ENCODE peak calls at places on chromosomes 11 and 22, in nine cellular contexts. One of them, this sample, is unnamed.

GRCh38 chr11:86360775-86361395 is 13.8 kb upstream of the CCDC81 start:
- DNase-seq in HCT116: peak
- DNase-seq in vagina: no peak
- DNase-seq in Peyer's patch: no peak
- DNase-seq in prostate gland: no peak
- DNase-seq in adrenal gland: no peak
- DNase-seq in esophagus squamous epithelium: no peak
- DNase-seq in sigmoid colon: no peak
- DNase-seq in uterus: no peak
- DNase-seq in this sample: no peak

GRCh38 chr11:70072471-70073187 is 5.5 kb upstream of the ANO1 start:
- DNase-seq in HCT116: no peak
- DNase-seq in vagina: no peak
- DNase-seq in Peyer's patch: no peak
- DNase-seq in prostate gland: no peak
- DNase-seq in adrenal gland: no peak
- DNase-seq in esophagus squamous epithelium: no peak
- DNase-seq in sigmoid colon: peak
- DNase-seq in uterus: no peak
- DNase-seq in this sample: no peak

GRCh38 chr11:64891880-64892279 is 13.5 kb upstream of the EHD1 start:
- DNase-seq in HCT116: no peak
- DNase-seq in vagina: no peak
- DNase-seq in Peyer's patch: no peak
- DNase-seq in prostate gland: no peak
- DNase-seq in adrenal gland: no peak
- DNase-seq in esophagus squamous epithelium: no peak
- DNase-seq in sigmoid colon: no peak
- DNase-seq in uterus: no peak
- DNase-seq in this sample: no peak

GRCh38 chr11:17385492-17385891 is 3.0 kb downstream of the KCNJ11 start:
- DNase-seq in HCT116: no peak
- DNase-seq in vagina: no peak
- DNase-seq in Peyer's patch: no peak
- DNase-seq in prostate gland: no peak
- DNase-seq in adrenal gland: no peak
- DNase-seq in esophagus squamous epithelium: no peak
- DNase-seq in sigmoid colon: no peak
- DNase-seq in uterus: no peak
- DNase-seq in this sample: no peak

GRCh38 chr11:115201121-115201792 is 303.0 kb downstream of the CADM1 start:
- DNase-seq in HCT116: no peak
- DNase-seq in vagina: no peak
- DNase-seq in Peyer's patch: no peak
- DNase-seq in prostate gland: no peak
- DNase-seq in adrenal gland: no peak
- DNase-seq in esophagus squamous epithelium: no peak
- DNase-seq in sigmoid colon: no peak
- DNase-seq in uterus: no peak
- DNase-seq in this sample: no peak

GRCh38 chr11:121650520-121651266 is 197.9 kb upstream of the SORL1-AS1 start:
- DNase-seq in HCT116: no peak
- DNase-seq in vagina: no peak
- DNase-seq in Peyer's patch: no peak
- DNase-seq in prostate gland: no peak
- DNase-seq in adrenal gland: no peak
- DNase-seq in esophagus squamous epithelium: no peak
- DNase-seq in sigmoid colon: no peak
- DNase-seq in uterus: no peak
- DNase-seq in this sample: no peak

GRCh38 chr11:27390959-27391326 is 27.9 kb upstream of the CCDC34 start:
- DNase-seq in HCT116: no peak
- DNase-seq in vagina: no peak
- DNase-seq in Peyer's patch: no peak
- DNase-seq in prostate gland: no peak
- DNase-seq in adrenal gland: no peak
- DNase-seq in esophagus squamous epithelium: no peak
- DNase-seq in sigmoid colon: no peak
- DNase-seq in uterus: no peak
- DNase-seq in this sample: no peak

GRCh38 chr11:107598225-107599139 is 7.5 kb downstream of the ELMOD1 start:
- DNase-seq in HCT116: peak
- DNase-seq in vagina: no peak
- DNase-seq in Peyer's patch: no peak
- DNase-seq in prostate gland: no peak
- DNase-seq in adrenal gland: peak
- DNase-seq in esophagus squamous epithelium: no peak
- DNase-seq in sigmoid colon: no peak
- DNase-seq in uterus: no peak
- DNase-seq in this sample: no peak

GRCh38 chr11:76369406-76369805 is 11.5 kb downstream of the THAP12 start:
- DNase-seq in HCT116: no peak
- DNase-seq in vagina: no peak
- DNase-seq in Peyer's patch: no peak
- DNase-seq in prostate gland: no peak
- DNase-seq in adrenal gland: no peak
- DNase-seq in esophagus squamous epithelium: no peak
- DNase-seq in sigmoid colon: no peak
- DNase-seq in uterus: no peak
- DNase-seq in this sample: peak

GRCh38 chr22:43295660-43296059 is 47.5 kb downstream of the SCUBE1 start:
- DNase-seq in HCT116: no peak
- DNase-seq in vagina: no peak
- DNase-seq in Peyer's patch: no peak
- DNase-seq in prostate gland: no peak
- DNase-seq in adrenal gland: no peak
- DNase-seq in esophagus squamous epithelium: no peak
- DNase-seq in sigmoid colon: no peak
- DNase-seq in uterus: no peak
- DNase-seq in this sample: no peak

GRCh38 chr22:44396021-44396726 is 83.4 kb upstream of the SHISAL1 start:
- DNase-seq in HCT116: no peak
- DNase-seq in vagina: peak
- DNase-seq in Peyer's patch: peak
- DNase-seq in prostate gland: no peak
- DNase-seq in adrenal gland: no peak
- DNase-seq in esophagus squamous epithelium: no peak
- DNase-seq in sigmoid colon: no peak
- DNase-seq in uterus: peak
- DNase-seq in this sample: no peak

DNA sequence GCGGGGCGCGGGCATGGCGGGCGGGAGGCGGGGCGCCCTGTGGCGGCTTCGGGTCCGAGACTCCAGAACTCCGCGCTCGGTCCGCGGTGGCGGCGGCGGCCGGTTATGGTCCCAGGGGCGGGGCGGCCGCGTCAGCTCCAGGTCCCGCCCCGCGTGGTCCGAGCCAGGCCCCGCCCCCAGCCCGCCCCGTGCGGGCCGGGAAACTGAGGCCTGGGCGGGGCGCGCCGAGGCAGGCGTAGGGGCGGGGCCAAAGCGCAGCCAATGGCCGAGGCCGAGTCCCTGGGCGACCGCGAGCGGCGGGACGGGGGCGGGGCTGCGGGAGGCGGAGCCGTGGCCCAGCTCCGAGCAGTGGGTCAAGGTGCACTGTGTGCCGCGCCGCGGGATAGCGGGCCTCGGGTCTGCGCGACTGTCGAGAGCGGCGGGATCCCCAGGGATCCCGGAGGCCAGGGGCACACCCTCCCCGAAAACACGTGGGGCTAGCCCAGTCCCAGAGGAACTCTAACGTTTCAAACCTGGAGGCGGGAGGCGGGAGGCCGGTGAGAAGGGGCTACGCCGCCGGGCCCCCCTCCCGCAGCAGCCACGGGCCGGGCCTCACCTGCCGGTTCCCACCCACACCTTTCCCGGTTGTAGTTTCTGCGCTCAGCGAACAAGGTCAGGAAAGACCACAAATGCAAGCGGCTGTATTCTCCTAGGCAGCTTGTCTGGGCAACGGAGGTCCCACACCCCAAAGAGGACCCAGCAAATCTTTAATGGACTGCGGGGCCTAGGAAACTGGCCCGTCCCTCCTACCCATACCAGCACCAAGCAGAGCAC is at the start of gene SLC25A1:
- DNase-seq in HCT116: peak
- DNase-seq in vagina: no peak
- DNase-seq in Peyer's patch: peak
- DNase-seq in prostate gland: peak
- DNase-seq in adrenal gland: peak
- DNase-seq in esophagus squamous epithelium: no peak
- DNase-seq in sigmoid colon: peak
- DNase-seq in uterus: peak
- DNase-seq in this sample: peak
- TF ChIP-seq POLR2A in HCT116: peak
- TF ChIP-seq POLR2A in vagina: peak
- TF ChIP-seq POLR2A in Peyer's patch: peak
- TF ChIP-seq POLR2A in prostate gland: peak
- TF ChIP-seq POLR2A in adrenal gland: no peak
- TF ChIP-seq POLR2A in esophagus squamous epithelium: no peak
- TF ChIP-seq POLR2A in sigmoid colon: peak
- TF ChIP-seq POLR2A in uterus: peak
- TF ChIP-seq POLR2A in this sample: peak

DNA sequence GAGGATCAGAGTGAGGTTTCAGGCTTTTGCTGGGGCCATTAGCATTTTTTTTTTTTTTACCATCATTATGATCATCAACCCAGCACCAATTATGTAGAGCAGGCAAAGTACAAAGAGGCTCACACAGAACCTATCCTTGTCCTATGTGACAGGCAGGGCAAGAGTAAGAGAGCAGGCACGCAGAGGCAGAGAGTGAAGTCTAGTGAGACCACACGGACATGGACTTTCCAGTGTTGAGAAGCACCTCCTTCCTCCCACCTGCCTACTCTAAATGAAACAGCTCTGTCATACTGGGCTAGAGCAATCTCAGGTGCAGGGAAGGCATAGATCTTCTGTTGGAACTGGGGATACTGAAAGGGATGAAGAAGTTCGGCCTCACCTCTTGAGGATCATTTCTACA is 308.7 kb downstream of the ST3GAL4 start:
- DNase-seq in HCT116: no peak
- DNase-seq in vagina: no peak
- DNase-seq in Peyer's patch: no peak
- DNase-seq in prostate gland: no peak
- DNase-seq in adrenal gland: no peak
- DNase-seq in esophagus squamous epithelium: no peak
- DNase-seq in sigmoid colon: no peak
- DNase-seq in uterus: no peak
- DNase-seq in this sample: no peak
- TF ChIP-seq POLR2A in HCT116: no peak
- TF ChIP-seq POLR2A in vagina: no peak
- TF ChIP-seq POLR2A in Peyer's patch: no peak
- TF ChIP-seq POLR2A in prostate gland: no peak
- TF ChIP-seq POLR2A in adrenal gland: no peak
- TF ChIP-seq POLR2A in esophagus squamous epithelium: no peak
- TF ChIP-seq POLR2A in sigmoid colon: no peak
- TF ChIP-seq POLR2A in uterus: no peak
- TF ChIP-seq POLR2A in this sample: no peak

DNA sequence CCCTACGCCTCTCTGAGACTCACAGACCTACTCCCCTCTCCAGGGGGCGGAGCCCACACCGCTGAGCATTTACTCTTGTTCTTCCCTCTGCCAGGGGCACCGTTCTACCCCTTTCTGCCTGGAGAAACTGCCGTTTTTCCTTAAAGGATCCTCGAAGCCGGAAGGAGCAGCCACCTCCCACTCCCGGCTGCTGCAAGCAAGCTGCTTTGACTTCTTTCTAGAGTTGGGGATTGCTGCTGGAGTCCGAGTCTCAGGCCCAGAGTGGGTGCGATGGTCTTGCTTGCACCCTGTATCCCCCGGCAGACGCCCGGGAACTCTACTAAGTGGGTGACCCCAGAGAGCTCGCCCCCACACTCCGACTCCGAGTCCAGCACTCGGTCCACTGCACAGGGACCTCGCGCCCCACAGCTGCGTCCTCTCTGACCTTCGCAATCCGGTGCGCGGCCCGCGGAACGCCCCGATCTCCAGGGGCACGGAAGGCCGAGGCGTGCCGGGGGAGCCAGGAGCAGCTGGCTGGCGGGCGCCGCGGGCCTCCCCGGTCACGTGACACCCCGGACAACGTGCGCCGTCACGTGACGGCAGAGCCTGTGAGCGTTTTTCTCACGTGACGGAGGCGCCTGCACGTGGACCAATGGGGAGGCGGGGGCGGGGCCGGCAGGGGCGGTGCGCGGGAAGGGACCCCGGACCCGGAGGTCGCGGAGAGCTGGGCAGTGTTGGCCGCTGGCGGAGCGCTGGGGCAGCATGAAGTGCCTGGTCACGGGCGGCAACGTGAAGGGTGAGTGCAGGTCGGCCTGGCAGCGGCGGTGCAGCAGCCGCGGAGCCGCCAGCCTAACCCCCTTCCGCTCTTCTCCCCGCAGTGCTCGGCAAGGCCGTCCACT is at the start of gene RAD9A:
- DNase-seq in HCT116: peak
- DNase-seq in vagina: peak
- DNase-seq in Peyer's patch: peak
- DNase-seq in prostate gland: peak
- DNase-seq in adrenal gland: peak
- DNase-seq in esophagus squamous epithelium: peak
- DNase-seq in sigmoid colon: peak
- DNase-seq in uterus: peak
- DNase-seq in this sample: peak
- TF ChIP-seq POLR2A in HCT116: no peak
- TF ChIP-seq POLR2A in vagina: peak
- TF ChIP-seq POLR2A in Peyer's patch: peak
- TF ChIP-seq POLR2A in prostate gland: peak
- TF ChIP-seq POLR2A in adrenal gland: peak
- TF ChIP-seq POLR2A in esophagus squamous epithelium: no peak
- TF ChIP-seq POLR2A in sigmoid colon: peak
- TF ChIP-seq POLR2A in uterus: no peak
- TF ChIP-seq POLR2A in this sample: peak

GRCh38 chr11:44565746-44566558 is 489 bp downstream of the CD82 start:
- DNase-seq in HCT116: no peak
- DNase-seq in vagina: no peak
- DNase-seq in Peyer's patch: no peak
- DNase-seq in prostate gland: no peak
- DNase-seq in adrenal gland: no peak
- DNase-seq in esophagus squamous epithelium: no peak
- DNase-seq in sigmoid colon: peak
- DNase-seq in uterus: no peak
- DNase-seq in this sample: peak

GRCh38 chr11:44564198-44564597 is 1.3 kb upstream of the CD82 start:
- DNase-seq in HCT116: no peak
- DNase-seq in vagina: no peak
- DNase-seq in Peyer's patch: no peak
- DNase-seq in prostate gland: peak
- DNase-seq in adrenal gland: peak
- DNase-seq in esophagus squamous epithelium: no peak
- DNase-seq in sigmoid colon: no peak
- DNase-seq in uterus: peak
- DNase-seq in this sample: peak

GRCh38 chr11:44566559-44566949 is 1.1 kb downstream of the CD82 start:
- DNase-seq in HCT116: no peak
- DNase-seq in vagina: no peak
- DNase-seq in Peyer's patch: no peak
- DNase-seq in prostate gland: no peak
- DNase-seq in adrenal gland: no peak
- DNase-seq in esophagus squamous epithelium: no peak
- DNase-seq in sigmoid colon: no peak
- DNase-seq in uterus: no peak
- DNase-seq in this sample: no peak

GRCh38 chr11:44564653-44565007 is 833 bp upstream of the CD82 start:
- DNase-seq in HCT116: no peak
- DNase-seq in vagina: peak
- DNase-seq in Peyer's patch: no peak
- DNase-seq in prostate gland: peak
- DNase-seq in adrenal gland: peak
- DNase-seq in esophagus squamous epithelium: peak
- DNase-seq in sigmoid colon: peak
- DNase-seq in uterus: no peak
- DNase-seq in this sample: peak

GRCh38 chr11:44565008-44565745 is at the start of gene CD82:
- DNase-seq in HCT116: peak
- DNase-seq in vagina: peak
- DNase-seq in Peyer's patch: peak
- DNase-seq in prostate gland: peak
- DNase-seq in adrenal gland: peak
- DNase-seq in esophagus squamous epithelium: peak
- DNase-seq in sigmoid colon: peak
- DNase-seq in uterus: peak
- DNase-seq in this sample: peak
- TF ChIP-seq POLR2A in HCT116: no peak
- TF ChIP-seq POLR2A in vagina: peak
- TF ChIP-seq POLR2A in Peyer's patch: peak
- TF ChIP-seq POLR2A in prostate gland: peak
- TF ChIP-seq POLR2A in adrenal gland: peak
- TF ChIP-seq POLR2A in esophagus squamous epithelium: no peak
- TF ChIP-seq POLR2A in sigmoid colon: peak
- TF ChIP-seq POLR2A in uterus: peak
- TF ChIP-seq POLR2A in this sample: peak

This sample was measured in body of pancreas.